ENCODE peak calls at places on chromosomes 12 and 14, in ten cellular contexts. One of them, this sample, is unnamed.

GRCh38 chr14:61281911-61282310 is 773 bp upstream of the TMEM30B start:
- DNase-seq in heart right ventricle: no peak
- DNase-seq in chondrocyte: no peak
- DNase-seq in NCI-H1417: no peak
- DNase-seq in HL-60: no peak
- DNase-seq in suprapubic skin: no peak
- DNase-seq in left colon: no peak
- DNase-seq in NCI-H460: no peak
- DNase-seq in uterus: no peak
- DNase-seq in NCI-H1048: no peak
- DNase-seq in this sample: no peak

GRCh38 chr14:99430491-99430890 is 50.2 kb downstream of the SETD3 start:
- DNase-seq in heart right ventricle: no peak
- DNase-seq in chondrocyte: no peak
- DNase-seq in NCI-H1417: no peak
- DNase-seq in HL-60: no peak
- DNase-seq in suprapubic skin: no peak
- DNase-seq in left colon: no peak
- DNase-seq in NCI-H460: no peak
- DNase-seq in uterus: no peak
- DNase-seq in NCI-H1048: no peak
- DNase-seq in this sample: no peak

GRCh38 chr14:96062010-96062409 is 22.8 kb downstream of the C14orf132 start:
- DNase-seq in heart right ventricle: no peak
- DNase-seq in chondrocyte: no peak
- DNase-seq in NCI-H1417: no peak
- DNase-seq in HL-60: no peak
- DNase-seq in suprapubic skin: no peak
- DNase-seq in left colon: no peak
- DNase-seq in NCI-H460: no peak
- DNase-seq in uterus: no peak
- DNase-seq in NCI-H1048: no peak
- DNase-seq in this sample: no peak

GRCh38 chr12:124487065-124487833 is 80.2 kb downstream of the NCOR2 start:
- DNase-seq in heart right ventricle: peak
- DNase-seq in chondrocyte: peak
- DNase-seq in NCI-H1417: no peak
- DNase-seq in HL-60: no peak
- DNase-seq in suprapubic skin: no peak
- DNase-seq in left colon: no peak
- DNase-seq in NCI-H460: no peak
- DNase-seq in uterus: no peak
- DNase-seq in NCI-H1048: no peak
- DNase-seq in this sample: peak

GRCh38 chr12:14952295-14952995 is 9.0 kb downstream of the ARHGDIB start:
- DNase-seq in heart right ventricle: no peak
- DNase-seq in chondrocyte: no peak
- DNase-seq in NCI-H1417: peak
- DNase-seq in HL-60: no peak
- DNase-seq in suprapubic skin: no peak
- DNase-seq in left colon: no peak
- DNase-seq in NCI-H460: no peak
- DNase-seq in uterus: no peak
- DNase-seq in NCI-H1048: no peak
- DNase-seq in this sample: no peak

GRCh38 chr14:100031506-100032281 is 33.5 kb upstream of the EVL start:
- DNase-seq in heart right ventricle: no peak
- DNase-seq in chondrocyte: no peak
- DNase-seq in NCI-H1417: no peak
- DNase-seq in HL-60: peak
- DNase-seq in suprapubic skin: no peak
- DNase-seq in left colon: no peak
- DNase-seq in NCI-H460: peak
- DNase-seq in uterus: peak
- DNase-seq in NCI-H1048: no peak
- DNase-seq in this sample: no peak

GRCh38 chr12:12079291-12079690 is 8.6 kb downstream of the BCL2L14 start:
- DNase-seq in heart right ventricle: no peak
- DNase-seq in chondrocyte: no peak
- DNase-seq in NCI-H1417: no peak
- DNase-seq in HL-60: no peak
- DNase-seq in suprapubic skin: no peak
- DNase-seq in left colon: no peak
- DNase-seq in NCI-H460: no peak
- DNase-seq in uterus: no peak
- DNase-seq in NCI-H1048: no peak
- DNase-seq in this sample: no peak

GRCh38 chr14:103886304-103887169 is 39.2 kb upstream of the PPP1R13B start:
- DNase-seq in heart right ventricle: no peak
- DNase-seq in chondrocyte: no peak
- DNase-seq in NCI-H1417: no peak
- DNase-seq in HL-60: no peak
- DNase-seq in suprapubic skin: no peak
- DNase-seq in left colon: no peak
- DNase-seq in NCI-H460: no peak
- DNase-seq in uterus: no peak
- DNase-seq in NCI-H1048: no peak
- DNase-seq in this sample: no peak

GRCh38 chr12:42593781-42594322 is 4.3 kb upstream of the PRICKLE1 start:
- DNase-seq in heart right ventricle: no peak
- DNase-seq in chondrocyte: no peak
- DNase-seq in NCI-H1417: no peak
- DNase-seq in HL-60: no peak
- DNase-seq in suprapubic skin: no peak
- DNase-seq in left colon: no peak
- DNase-seq in NCI-H460: no peak
- DNase-seq in uterus: no peak
- DNase-seq in NCI-H1048: no peak
- DNase-seq in this sample: no peak

GRCh38 chr12:122888232-122888752 is 7.6 kb downstream of the VPS37B start:
- DNase-seq in heart right ventricle: peak
- DNase-seq in chondrocyte: no peak
- DNase-seq in NCI-H1417: peak
- DNase-seq in HL-60: peak
- DNase-seq in suprapubic skin: peak
- DNase-seq in left colon: peak
- DNase-seq in NCI-H460: no peak
- DNase-seq in uterus: no peak
- DNase-seq in NCI-H1048: peak
- DNase-seq in this sample: no peak

GRCh38 chr12:6313326-6313940 is 3.0 kb downstream of the PLEKHG6 start:
- DNase-seq in heart right ventricle: no peak
- DNase-seq in chondrocyte: no peak
- DNase-seq in NCI-H1417: no peak
- DNase-seq in HL-60: no peak
- DNase-seq in suprapubic skin: no peak
- DNase-seq in left colon: no peak
- DNase-seq in NCI-H460: no peak
- DNase-seq in uterus: no peak
- DNase-seq in NCI-H1048: no peak
- DNase-seq in this sample: no peak

GRCh38 chr12:93645702-93646101 is 31.5 kb upstream of the CRADD start:
- DNase-seq in heart right ventricle: no peak
- DNase-seq in chondrocyte: no peak
- DNase-seq in NCI-H1417: peak
- DNase-seq in HL-60: no peak
- DNase-seq in suprapubic skin: no peak
- DNase-seq in left colon: no peak
- DNase-seq in NCI-H460: no peak
- DNase-seq in uterus: no peak
- DNase-seq in NCI-H1048: no peak
- DNase-seq in this sample: no peak

GRCh38 chr12:118103601-118104382 is at the start of gene VSIG10:
- DNase-seq in heart right ventricle: peak
- DNase-seq in chondrocyte: no peak
- DNase-seq in NCI-H1417: peak
- DNase-seq in HL-60: peak
- DNase-seq in suprapubic skin: peak
- DNase-seq in left colon: peak
- DNase-seq in NCI-H460: peak
- DNase-seq in uterus: peak
- DNase-seq in NCI-H1048: peak
- DNase-seq in this sample: peak

GRCh38 chr12:49662998-49663843 is 39.9 kb downstream of the PRPF40B start:
- DNase-seq in heart right ventricle: peak
- DNase-seq in chondrocyte: no peak
- DNase-seq in NCI-H1417: peak
- DNase-seq in HL-60: peak
- DNase-seq in suprapubic skin: no peak
- DNase-seq in left colon: peak
- DNase-seq in NCI-H460: peak
- DNase-seq in uterus: peak
- DNase-seq in NCI-H1048: no peak
- DNase-seq in this sample: peak

GRCh38 chr14:68692916-68693771 is 99.7 kb downstream of the ZFP36L1 start:
- DNase-seq in heart right ventricle: no peak
- DNase-seq in chondrocyte: peak
- DNase-seq in NCI-H1417: no peak
- DNase-seq in HL-60: no peak
- DNase-seq in suprapubic skin: no peak
- DNase-seq in left colon: no peak
- DNase-seq in NCI-H460: no peak
- DNase-seq in uterus: peak
- DNase-seq in NCI-H1048: no peak
- DNase-seq in this sample: peak

GRCh38 chr12:88763536-88764100 is 183.3 kb upstream of the KITLG start:
- DNase-seq in heart right ventricle: no peak
- DNase-seq in chondrocyte: no peak
- DNase-seq in NCI-H1417: no peak
- DNase-seq in HL-60: no peak
- DNase-seq in suprapubic skin: no peak
- DNase-seq in left colon: no peak
- DNase-seq in NCI-H460: no peak
- DNase-seq in uterus: no peak
- DNase-seq in NCI-H1048: no peak
- DNase-seq in this sample: no peak

GRCh38 chr12:20007331-20007730 is 361.0 kb upstream of the PDE3A start:
- DNase-seq in heart right ventricle: no peak
- DNase-seq in chondrocyte: no peak
- DNase-seq in NCI-H1417: no peak
- DNase-seq in HL-60: no peak
- DNase-seq in suprapubic skin: no peak
- DNase-seq in left colon: no peak
- DNase-seq in NCI-H460: no peak
- DNase-seq in uterus: no peak
- DNase-seq in NCI-H1048: no peak
- DNase-seq in this sample: no peak

GRCh38 chr14:77240336-77240915 is 30.6 kb downstream of the NGB start:
- DNase-seq in heart right ventricle: no peak
- DNase-seq in chondrocyte: no peak
- DNase-seq in NCI-H1417: no peak
- DNase-seq in HL-60: no peak
- DNase-seq in suprapubic skin: no peak
- DNase-seq in left colon: no peak
- DNase-seq in NCI-H460: no peak
- DNase-seq in uterus: no peak
- DNase-seq in NCI-H1048: no peak
- DNase-seq in this sample: no peak

GRCh38 chr14:93655078-93655750 is 133.1 kb downstream of the PRIMA1 start:
- DNase-seq in heart right ventricle: no peak
- DNase-seq in chondrocyte: no peak
- DNase-seq in NCI-H1417: peak
- DNase-seq in HL-60: peak
- DNase-seq in suprapubic skin: no peak
- DNase-seq in left colon: no peak
- DNase-seq in NCI-H460: peak
- DNase-seq in uterus: no peak
- DNase-seq in NCI-H1048: peak
- DNase-seq in this sample: no peak

GRCh38 chr12:80188566-80188965 is 89.2 kb downstream of the OTOGL start:
- DNase-seq in heart right ventricle: no peak
- DNase-seq in chondrocyte: no peak
- DNase-seq in NCI-H1417: no peak
- DNase-seq in HL-60: no peak
- DNase-seq in suprapubic skin: no peak
- DNase-seq in left colon: no peak
- DNase-seq in NCI-H460: no peak
- DNase-seq in uterus: no peak
- DNase-seq in NCI-H1048: no peak
- DNase-seq in this sample: no peak

GRCh38 chr12:25994252-25994651 is 35.8 kb downstream of the RASSF8 start:
- DNase-seq in heart right ventricle: no peak
- DNase-seq in chondrocyte: no peak
- DNase-seq in NCI-H1417: no peak
- DNase-seq in HL-60: no peak
- DNase-seq in suprapubic skin: no peak
- DNase-seq in left colon: no peak
- DNase-seq in NCI-H460: no peak
- DNase-seq in uterus: no peak
- DNase-seq in NCI-H1048: no peak
- DNase-seq in this sample: no peak

GRCh38 chr12:8894986-8895385 is 19.3 kb upstream of the PHC1 start:
- DNase-seq in heart right ventricle: no peak
- DNase-seq in chondrocyte: no peak
- DNase-seq in NCI-H1417: no peak
- DNase-seq in HL-60: no peak
- DNase-seq in suprapubic skin: no peak
- DNase-seq in left colon: no peak
- DNase-seq in NCI-H460: no peak
- DNase-seq in uterus: no peak
- DNase-seq in NCI-H1048: no peak
- DNase-seq in this sample: no peak

GRCh38 chr14:99655521-99655920 is 10.6 kb downstream of the HHIPL1 start:
- DNase-seq in heart right ventricle: no peak
- DNase-seq in chondrocyte: no peak
- DNase-seq in NCI-H1417: no peak
- DNase-seq in HL-60: no peak
- DNase-seq in suprapubic skin: no peak
- DNase-seq in left colon: no peak
- DNase-seq in NCI-H460: no peak
- DNase-seq in uterus: no peak
- DNase-seq in NCI-H1048: no peak
- DNase-seq in this sample: no peak

GRCh38 chr12:132517013-132517739 is 27.2 kb downstream of the FBRSL1 start:
- DNase-seq in heart right ventricle: no peak
- DNase-seq in chondrocyte: no peak
- DNase-seq in NCI-H1417: no peak
- DNase-seq in HL-60: no peak
- DNase-seq in suprapubic skin: no peak
- DNase-seq in left colon: no peak
- DNase-seq in NCI-H460: no peak
- DNase-seq in uterus: no peak
- DNase-seq in NCI-H1048: no peak
- DNase-seq in this sample: no peak

GRCh38 chr12:81300454-81300853 is 222.6 kb downstream of the ACSS3 start:
- DNase-seq in heart right ventricle: no peak
- DNase-seq in chondrocyte: no peak
- DNase-seq in NCI-H1417: no peak
- DNase-seq in HL-60: no peak
- DNase-seq in suprapubic skin: no peak
- DNase-seq in left colon: no peak
- DNase-seq in NCI-H460: no peak
- DNase-seq in uterus: no peak
- DNase-seq in NCI-H1048: no peak
- DNase-seq in this sample: no peak

GRCh38 chr14:73662439-73663056 is 17.8 kb downstream of the DNAL1 start:
- DNase-seq in heart right ventricle: no peak
- DNase-seq in chondrocyte: no peak
- DNase-seq in NCI-H1417: no peak
- DNase-seq in HL-60: no peak
- DNase-seq in suprapubic skin: no peak
- DNase-seq in left colon: no peak
- DNase-seq in NCI-H460: peak
- DNase-seq in uterus: peak
- DNase-seq in NCI-H1048: no peak
- DNase-seq in this sample: peak

GRCh38 chr12:69154585-69155363 is 84.6 kb upstream of the CPSF6 start:
- DNase-seq in heart right ventricle: peak
- DNase-seq in chondrocyte: no peak
- DNase-seq in NCI-H1417: peak
- DNase-seq in HL-60: peak
- DNase-seq in suprapubic skin: peak
- DNase-seq in left colon: peak
- DNase-seq in NCI-H460: peak
- DNase-seq in uterus: peak
- DNase-seq in NCI-H1048: peak
- DNase-seq in this sample: peak

GRCh38 chr14:99320621-99321235 is 48.7 kb upstream of the BCL11B start:
- DNase-seq in heart right ventricle: no peak
- DNase-seq in chondrocyte: no peak
- DNase-seq in NCI-H1417: no peak
- DNase-seq in HL-60: no peak
- DNase-seq in suprapubic skin: no peak
- DNase-seq in left colon: peak
- DNase-seq in NCI-H460: no peak
- DNase-seq in uterus: no peak
- DNase-seq in NCI-H1048: no peak
- DNase-seq in this sample: no peak